ENCODE peak calls at places on chromosome 11, in four cellular contexts. X is uterus, D is spleen, B is prostate gland. R is an unnamed sample. For H3K4me1, the result is how much of the 10 kb centered on the place peaks cover.

GRCh38 chr11:57315491-57315890 is 9.3 kb downstream of the TNKS1BP1 start:
- DNase-seq in X (no peak), D (peak), B (no peak), R (no peak)

GRCh38 chr11:28401446-28401845 is 293.3 kb downstream of the METTL15 start:
- DNase-seq in X (no peak), D (no peak), B (no peak), R (no peak)

GRCh38 chr11:46321757-46322156 is 25.5 kb upstream of the DGKZ start:
- DNase-seq in X (no peak), D (no peak), B (no peak), R (no peak)

GRCh38 chr11:113176561-113176960 is 137.8 kb upstream of the TTC12 start:
- DNase-seq in X (no peak), D (no peak), B (no peak), R (no peak)

GRCh38 chr11:10017050-10017449 is 277.0 kb downstream of the SBF2 start:
- DNase-seq in X (no peak), D (no peak), B (no peak), R (no peak)

GRCh38 chr11:68137833-68138232 is 16.6 kb upstream of the CHKA start:
- DNase-seq in X (no peak), D (no peak), B (no peak), R (no peak)

GRCh38 chr11:20488352-20488751 is 100.8 kb downstream of the PRMT3 start:
- DNase-seq in X (no peak), D (no peak), B (no peak), R (no peak)

GRCh38 chr11:119179983-119180382 is 5.3 kb upstream of the NHERF4 start:
- DNase-seq in X (no peak), D (no peak), B (no peak), R (no peak)

GRCh38 chr11:27239305-27239942 is 123.6 kb downstream of the CCDC34 start:
- DNase-seq in X (peak), D (no peak), B (no peak), R (no peak)

GRCh38 chr11:34443136-34443535 is 4.4 kb downstream of the CAT start:
- DNase-seq in X (no peak), D (no peak), B (no peak), R (no peak)

GRCh38 chr11:120068114-120068573 is 69.8 kb downstream of the TRIM29 start:
- DNase-seq in X (no peak), D (no peak), B (no peak), R (no peak)

DNA sequence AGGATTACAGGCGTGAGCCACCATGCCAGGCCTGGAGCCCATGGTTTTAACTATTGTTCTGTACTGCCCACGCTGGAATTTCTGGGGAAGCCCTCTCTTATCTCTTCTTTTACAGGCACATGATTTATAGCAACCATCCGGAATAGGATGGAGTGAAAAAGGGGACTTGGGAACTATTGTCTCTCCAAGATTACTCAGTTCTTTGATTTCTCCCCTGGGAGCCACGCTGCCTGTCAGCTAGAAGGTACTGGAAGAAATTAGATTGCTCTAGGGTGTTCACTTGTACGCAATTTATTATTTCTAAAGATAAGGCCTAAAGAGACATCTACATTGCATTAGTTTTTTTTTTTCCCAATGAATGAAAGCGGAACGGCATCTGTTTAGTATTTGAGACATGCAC is 65.6 kb upstream of the PTPRJ start:
- DNase-seq in X (no peak), D (no peak), B (no peak), R (no peak)
- H3K4me1 ChIP-seq in X (under half), D (half or more), B (under half), R (under half)

GRCh38 chr11:123305601-123306000 is 110.6 kb upstream of the CLMP start:
- DNase-seq in X (no peak), D (no peak), B (no peak), R (no peak)
- H3K4me3 ChIP-seq in X (no peak), D (no peak), B (no peak), R (no peak)

DNA sequence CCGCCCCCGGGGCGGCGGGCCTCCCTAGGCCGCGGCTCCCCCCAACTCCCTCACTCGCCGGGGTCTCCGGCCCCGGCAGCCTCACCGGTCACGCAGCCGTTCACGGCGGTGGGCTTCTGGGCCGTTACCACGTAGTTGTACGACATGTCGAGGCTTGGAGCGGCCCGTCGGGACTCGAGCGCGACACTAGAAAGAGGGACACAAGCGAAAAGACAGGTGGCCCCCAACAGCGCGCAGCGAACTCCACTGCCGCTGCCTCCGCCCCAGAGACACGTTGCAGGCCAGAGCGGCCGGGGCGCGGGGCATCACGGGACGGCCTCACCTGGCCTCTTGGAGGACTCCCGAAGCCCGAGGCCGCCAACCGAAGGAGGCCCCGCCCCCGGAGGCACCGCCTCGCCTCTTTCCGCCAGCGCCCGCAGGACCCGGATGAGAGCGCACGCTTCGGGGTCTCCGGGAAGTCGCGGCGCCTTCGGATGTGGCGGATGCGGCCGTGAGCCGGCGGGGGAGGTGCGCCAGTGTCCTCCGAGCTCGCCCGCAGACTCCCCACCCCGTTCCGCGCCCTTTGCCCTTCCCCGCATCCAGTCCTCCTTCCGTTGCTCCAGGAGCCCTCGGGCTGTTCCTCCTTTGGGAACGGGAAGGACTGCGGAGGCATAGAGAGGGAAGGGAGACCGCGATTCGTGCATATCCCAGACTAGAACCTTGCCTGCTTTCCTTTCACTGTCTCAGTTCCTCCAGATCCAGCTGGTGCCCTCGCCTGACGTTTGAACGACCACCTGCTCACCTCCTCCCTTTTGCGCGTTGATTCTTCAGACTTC is at the start of the genes DDB1 and TKFC:
- DNase-seq in X (peak), D (peak), B (peak), R (peak)
- TF ChIP-seq POLR2A in X (peak), D (peak), B (peak), R (peak)

GRCh38 chr11:8086001-8086479 is 5.0 kb downstream of the TUB start:
- DNase-seq in X (peak), D (peak), B (no peak), R (no peak)
- H3K4me1 ChIP-seq in X (under half), D (under half), B (under half), R (under half)

GRCh38 chr11:75103380-75104026 is 6.8 kb upstream of the OR2AT4 start:
- DNase-seq in X (no peak), D (no peak), B (no peak), R (no peak)
- H3K4me3 ChIP-seq in X (no peak), D (no peak), B (no peak), R (no peak)

GRCh38 chr11:65598258-65598699 is 2.7 kb upstream of the KCNK7 start:
- DNase-seq in X (no peak), D (no peak), B (no peak), R (no peak)
- TF ChIP-seq POLR2A in X (no peak), D (no peak), B (no peak), R (no peak)

GRCh38 chr11:61835663-61836024 is 7.5 kb downstream of the FADS2 start:
- DNase-seq in X (no peak), D (no peak), B (no peak), R (no peak)
- H3K4me1 ChIP-seq in X (under half), D (half or more), B (under half), R (under half)

DNA sequence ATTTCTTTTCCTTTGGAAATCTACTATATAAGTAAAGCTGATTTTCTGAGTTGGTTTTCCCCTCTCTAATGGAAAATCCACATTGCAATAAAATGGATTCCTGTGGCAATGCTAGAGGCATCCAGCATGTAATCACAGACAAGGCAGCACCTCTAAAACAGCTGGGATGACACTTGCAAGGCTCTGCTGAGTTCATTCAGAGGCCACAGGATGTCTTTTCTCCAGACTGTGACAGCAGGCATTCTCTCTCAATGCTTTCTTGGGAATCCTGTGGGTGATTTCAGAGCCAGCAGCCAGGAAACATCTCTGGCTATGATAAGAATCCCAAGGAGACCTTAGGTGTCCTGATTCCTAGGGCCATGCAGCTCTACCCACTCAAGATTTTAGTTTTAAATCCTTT is 201.3 kb upstream of the BLID start:
- DNase-seq in X (peak), D (no peak), B (no peak), R (no peak)
- H3K4me3 ChIP-seq in X (no peak), D (no peak), B (no peak), R (no peak)